ENCODE peak calls at places on chromosomes 16 and 17, in eight cellular contexts. J, Q, Y, X, C, A, V and B are unnamed samples.

GRCh38 chr17:41178341-41178740 is 320 bp upstream of the KRTAP4-2 start:
- DNase-seq in Y (peak), C (peak), V (no peak), J (peak), X (no peak), A (no peak), Q (no peak), B (peak)

GRCh38 chr17:49290690-49291326 is 60.2 kb upstream of the PHOSPHO1 start:
- DNase-seq in X (peak), A (no peak), J (peak), V (no peak), C (peak), Q (peak), Y (peak), B (peak)

GRCh38 chr16:17817943-17818342 is 347.2 kb upstream of the XYLT1 start:
- DNase-seq in V (no peak), Q (no peak), Y (no peak), J (no peak), C (no peak), A (no peak), X (no peak), B (no peak)

GRCh38 chr17:58320570-58321323 is 7.8 kb downstream of the TSPOAP1 start:
- DNase-seq in X (no peak), Y (no peak), A (no peak), Q (no peak), J (no peak), V (no peak), C (no peak), B (no peak)

GRCh38 chr17:63274156-63274555 is 171.9 kb downstream of the CYB561 start:
- DNase-seq in J (peak), Y (peak), A (no peak), Q (peak), V (no peak), X (no peak), C (peak), B (peak)

GRCh38 chr17:54899721-54900456 is 763 bp upstream of the TOM1L1 start:
- DNase-seq in V (no peak), X (no peak), Y (no peak), Q (no peak), J (no peak), C (peak), A (no peak), B (no peak)

GRCh38 chr16:31074814-31075183 is 577 bp downstream of the ZNF646 start:
- DNase-seq in J (no peak), A (no peak), C (no peak), Q (peak), X (no peak), Y (no peak), V (no peak), B (peak)

GRCh38 chr17:38453951-38454421 is 25.7 kb downstream of the ARHGAP23 start:
- DNase-seq in V (no peak), A (peak), J (peak), C (peak), Q (no peak), Y (no peak), X (no peak), B (peak)

GRCh38 chr16:11816123-11816522 is 19.1 kb upstream of the ZC3H7A start:
- DNase-seq in Q (no peak), X (no peak), A (no peak), Y (no peak), J (no peak), C (no peak), V (no peak), B (no peak)

GRCh38 chr16:30528799-30529457 is 2.6 kb upstream of the ZNF768 start:
- DNase-seq in C (no peak), Y (no peak), X (no peak), Q (no peak), J (no peak), V (no peak), A (no peak), B (no peak)

GRCh38 chr17:7833795-7834553 is at the start of gene KDM6B:
- DNase-seq in Q (peak), X (peak), C (peak), Y (peak), J (peak), V (peak), A (peak), B (peak)

GRCh38 chr16:12542818-12543699 is 260.6 kb downstream of the CPPED1 start:
- DNase-seq in Q (no peak), Y (no peak), V (no peak), X (no peak), J (no peak), C (no peak), A (no peak), B (no peak)

GRCh38 chr17:50633683-50634082 is 998 bp upstream of the ABCC3 start:
- DNase-seq in C (no peak), Q (no peak), X (no peak), A (no peak), J (no peak), V (no peak), Y (no peak), B (no peak)
- H3K4me3 ChIP-seq in C (no peak), Q (no peak), X (no peak), A (no peak), J (no peak), V (no peak), Y (no peak), B (no peak)

GRCh38 chr17:27280527-27280926 is 13.4 kb upstream of the WSB1 start:
- DNase-seq in A (no peak), Y (no peak), J (no peak), Q (no peak), V (no peak), C (no peak), X (no peak), B (no peak)
- TF ChIP-seq CTCF in A (no peak), Y (no peak), J (no peak), Q (no peak), V (no peak), C (no peak), X (no peak), B (no peak)

GRCh38 chr16:86523166-86523740 is 12.9 kb downstream of the FOXF1 start:
- DNase-seq in Q (no peak), J (no peak), X (no peak), Y (no peak), C (no peak), V (no peak), A (no peak), B (no peak)
- H3K4me3 ChIP-seq in Q (no peak), J (no peak), X (no peak), Y (no peak), C (no peak), V (no peak), A (no peak), B (no peak)

GRCh38 chr16:66562409-66562808 is 3.8 kb upstream of the CMTM1 start:
- DNase-seq in Y (no peak), Q (no peak), A (no peak), X (no peak), C (no peak), V (no peak), J (no peak), B (no peak)
- TF ChIP-seq CTCF in Y (no peak), Q (peak), A (no peak), X (no peak), C (no peak), V (peak), J (no peak), B (no peak)